ENCODE peak calls at places on chromosomes 3 and 15, in eight cellular contexts. Y is hepatic stellate cell; T is stimulated activated CD4-positive, alpha-beta T cell treated with anti-CD3 and anti-CD28 coated beads, Interleukin-4, amount 100 ng/mL, for 4 hours; P is astrocyte of the hippocampus; X is amygdala; K is activated CD8-positive, alpha-beta memory T cell treated with anti-CD3 and anti-CD28 coated beads for 24 hours; C is occipital lobe; M is KBM-7. D is an unnamed sample.

GRCh38 chr3:73461582-73461981 is 163.2 kb downstream of the PDZRN3 start:
- DNase-seq in X (no peak), Y (peak), C (no peak), K (no peak), T (no peak), P (no peak), M (no peak), D (no peak)

GRCh38 chr3:100993309-100993708 is at the start of gene ABI3BP:
- DNase-seq in P (peak), X (no peak), Y (peak), M (no peak), C (no peak), T (no peak), K (no peak), D (no peak)

GRCh38 chr15:58396181-58396580 is 35.6 kb upstream of the LIPC start:
- DNase-seq in C (no peak), P (peak), Y (peak), T (no peak), K (no peak), X (no peak), M (no peak), D (no peak)

GRCh38 chr3:139288266-139288821 is 55.5 kb upstream of the MRPS22 start:
- DNase-seq in C (no peak), X (no peak), P (no peak), Y (no peak), K (no peak), M (peak), T (no peak), D (no peak)

GRCh38 chr3:57464801-57465200 is 79.3 kb downstream of the DNAH12 start:
- DNase-seq in M (no peak), X (no peak), K (no peak), C (no peak), Y (no peak), T (no peak), P (no peak), D (no peak)

GRCh38 chr3:15512173-15512572 is 9.3 kb downstream of the COLQ start:
- DNase-seq in C (peak), Y (peak), T (no peak), P (peak), K (no peak), M (no peak), X (no peak), D (no peak)

GRCh38 chr3:46928297-46928696 is 48.2 kb downstream of the CCDC12 start:
- DNase-seq in Y (no peak), T (no peak), X (no peak), K (no peak), M (peak), P (peak), C (no peak), D (peak)

GRCh38 chr3:72976182-72976825 is 20.3 kb upstream of the PPP4R2 start:
- DNase-seq in P (peak), X (no peak), Y (no peak), T (no peak), K (no peak), C (no peak), M (no peak), D (peak)

GRCh38 chr15:98375513-98376360 is 272.6 kb upstream of the IGF1R start:
- DNase-seq in Y (no peak), C (no peak), X (no peak), T (no peak), M (no peak), P (peak), K (no peak), D (no peak)

GRCh38 chr3:9691636-9692035 is 12.0 kb upstream of the CPNE9 start:
- DNase-seq in P (peak), K (no peak), Y (no peak), M (no peak), X (no peak), T (no peak), C (no peak), D (no peak)

GRCh38 chr15:52068004-52068403 is 44.6 kb downstream of the BCL2L10 start:
- DNase-seq in T (no peak), Y (no peak), M (no peak), P (no peak), K (no peak), C (no peak), X (no peak), D (no peak)

GRCh38 chr3:18335202-18335601 is 89.9 kb downstream of the SATB1 start:
- DNase-seq in C (no peak), K (no peak), P (no peak), Y (no peak), X (no peak), M (peak), T (no peak), D (no peak)

GRCh38 chr3:45994661-45995369 is 809 bp downstream of the FYCO1 start:
- DNase-seq in M (peak), C (no peak), Y (no peak), P (no peak), K (peak), T (peak), X (no peak), D (peak)

GRCh38 chr3:127286571-127287140 is 1.2 kb downstream of the PRR20G start:
- DNase-seq in M (no peak), K (no peak), T (no peak), C (no peak), P (peak), Y (peak), X (no peak), D (no peak)

GRCh38 chr3:112598731-112599130 is 36.9 kb downstream of the SLC35A5 start:
- DNase-seq in C (no peak), T (no peak), Y (no peak), K (no peak), M (no peak), P (no peak), X (no peak), D (no peak)

GRCh38 chr3:135047061-135047460 is 252.0 kb downstream of the EPHB1 start:
- DNase-seq in C (no peak), X (no peak), Y (no peak), P (no peak), T (no peak), M (no peak), K (no peak), D (no peak)

GRCh38 chr15:94671845-94672524 is 440.6 kb downstream of the MCTP2 start:
- DNase-seq in Y (no peak), P (peak), K (no peak), C (no peak), M (no peak), T (no peak), X (no peak), D (no peak)

GRCh38 chr15:79689030-79689429 is 207.8 kb downstream of the MTHFS start:
- DNase-seq in C (no peak), K (no peak), X (no peak), Y (no peak), P (no peak), M (no peak), T (no peak), D (no peak)

GRCh38 chr15:57605491-57605890 is 13.8 kb downstream of the MYZAP start:
- DNase-seq in K (no peak), C (no peak), X (no peak), M (no peak), T (no peak), Y (no peak), P (no peak), D (no peak)

GRCh38 chr3:193775421-193776077 is 182.5 kb downstream of the OPA1 start:
- DNase-seq in P (no peak), M (no peak), T (no peak), C (no peak), X (no peak), K (no peak), Y (no peak), D (no peak)

GRCh38 chr3:62718515-62719320 is 156.5 kb downstream of the CADPS start:
- DNase-seq in X (no peak), Y (no peak), K (no peak), P (peak), T (no peak), C (peak), M (no peak), D (no peak)

GRCh38 chr15:28127036-28127435 is 27.9 kb upstream of the OCA2 start:
- DNase-seq in T (no peak), P (no peak), K (no peak), C (no peak), M (no peak), X (no peak), Y (no peak), D (no peak)

GRCh38 chr3:99439892-99440291 is 198.5 kb upstream of the COL8A1 start:
- DNase-seq in K (no peak), M (no peak), Y (no peak), X (no peak), C (no peak), P (peak), T (no peak), D (no peak)

GRCh38 chr15:32721594-32721993 is 3.8 kb downstream of the GREM1 start:
- DNase-seq in K (no peak), X (no peak), P (no peak), M (no peak), C (no peak), T (no peak), Y (no peak), D (no peak)

GRCh38 chr3:71210257-71211002 is 373.1 kb downstream of the FOXP1 start:
- DNase-seq in X (no peak), K (no peak), T (no peak), Y (peak), P (no peak), M (no peak), C (no peak), D (no peak)